ENCODE peak calls at places on chromosomes 1 and 21, in seven cellular contexts. T is NCI-H1105; N is heart right ventricle; E is EH; X is lower lobe of right lung; D is central memory CD4-positive, alpha-beta T cell; H is NCI-H2029. U is an unnamed sample.

GRCh38 chr1:94858276-94858675 is 38.1 kb downstream of the SLC44A3 start:
- DNase-seq in T (no peak), N (no peak), E (peak; percentile 63), X (peak; percentile 50), D (no peak), H (peak; percentile 26), U (no peak)

GRCh38 chr1:58699011-58699762 is 675 bp downstream of the MYSM1 start:
- DNase-seq in T (no peak), N (no peak), E (peak; percentile 37), X (no peak), D (no peak), H (peak; percentile 64), U (no peak)

GRCh38 chr1:182229451-182229850 is 162.1 kb downstream of the GLUL start:
- DNase-seq in T (no peak), N (no peak), E (no peak), X (no peak), D (no peak), H (no peak), U (no peak)

GRCh38 chr1:119964673-119965363 is 68.5 kb upstream of the ADAM30 start:
- DNase-seq in T (no peak), N (no peak), E (peak; percentile 67), X (no peak), D (no peak), H (no peak), U (no peak)

GRCh38 chr1:45458894-45459293 is 32.1 kb downstream of the TESK2 start:
- DNase-seq in T (no peak), N (no peak), E (no peak), X (no peak), D (no peak), H (no peak), U (no peak)

GRCh38 chr21:37207441-37208009 is 59.6 kb downstream of the VPS26C start:
- DNase-seq in T (no peak), N (no peak), E (peak; percentile 22), X (no peak), D (no peak), H (peak; percentile 61), U (no peak)

GRCh38 chr1:88985692-88986091 is 6.7 kb downstream of the KYAT3 start:
- DNase-seq in T (no peak), N (no peak), E (no peak), X (no peak), D (no peak), H (no peak), U (no peak)

GRCh38 chr1:52552236-52552504 is 722 bp downstream of the TUT4 start:
- DNase-seq in T (no peak), N (no peak), E (peak; percentile 55), X (peak; percentile 49), D (peak; percentile 79), H (peak; percentile 63), U (no peak)

GRCh38 chr1:116352349-116352813 is 20.7 kb upstream of the ATP1A1 start:
- DNase-seq in T (no peak), N (no peak), E (no peak), X (no peak), D (no peak), H (no peak), U (no peak)

GRCh38 chr1:26164036-26164927 is 4.5 kb downstream of the C1orf232 start:
- DNase-seq in T (no peak), N (peak; percentile 55), E (peak; percentile 22), X (no peak), D (peak; percentile 40), H (no peak), U (no peak)

GRCh38 chr1:8523641-8524206 is 205.8 kb downstream of the SLC45A1 start:
- DNase-seq in T (no peak), N (no peak), E (no peak), X (no peak), D (no peak), H (no peak), U (no peak)

GRCh38 chr1:145425436-145426029 is at the start of gene NBPF20:
- DNase-seq in T (peak; percentile 86), N (peak; percentile 83), E (peak; percentile 67), X (peak; percentile 86), D (peak; percentile 71), H (peak; percentile 70), U (no peak)

GRCh38 chr1:212062832-212063438 is 27.4 kb downstream of the DTL start:
- DNase-seq in T (peak; percentile 17), N (no peak), E (peak; percentile 62), X (no peak), D (peak; percentile 32), H (peak; percentile 3), U (no peak)

GRCh38 chr21:26070822-26071425 is 99.6 kb downstream of the APP start:
- DNase-seq in T (no peak), N (no peak), E (peak; percentile 79), X (peak; percentile 64), D (peak; percentile 32), H (peak; percentile 21), U (peak; percentile 14)

GRCh38 chr1:234617986-234618725 is 8.2 kb upstream of the IRF2BP2 start:
- DNase-seq in T (no peak), N (no peak), E (peak; percentile 92), X (no peak), D (no peak), H (no peak), U (peak; percentile 96)

GRCh38 chr1:155871390-155871789 is 12.0 kb downstream of the SYT11 start:
- DNase-seq in T (peak; percentile 74), N (peak; percentile 53), E (peak; percentile 21), X (no peak), D (no peak), H (peak; percentile 46), U (no peak)

GRCh38 chr1:185601189-185601588 is 133.0 kb upstream of the HMCN1 start:
- DNase-seq in T (no peak), N (no peak), E (no peak), X (no peak), D (no peak), H (no peak), U (no peak)

GRCh38 chr21:17482928-17483327 is 29.9 kb upstream of the CXADR start:
- DNase-seq in T (no peak), N (no peak), E (no peak), X (no peak), D (no peak), H (no peak), U (no peak)

GRCh38 chr1:52825868-52826267 is 16.7 kb upstream of the ZYG11A start:
- DNase-seq in T (peak; percentile 4), N (no peak), E (peak; percentile 9), X (no peak), D (no peak), H (no peak), U (no peak)

GRCh38 chr1:217747156-217747769 is 116.1 kb downstream of the SPATA17 start:
- DNase-seq in T (peak; percentile 42), N (no peak), E (peak; percentile 35), X (no peak), D (no peak), H (peak; percentile 30), U (peak; percentile 10)

GRCh38 chr1:9542425-9542824 is 3.2 kb downstream of the SLC25A33 start:
- DNase-seq in T (peak; percentile 24), N (no peak), E (peak; percentile 65), X (no peak), D (no peak), H (no peak), U (no peak)

GRCh38 chr1:225811622-225812487 is 1.9 kb downstream of the EPHX1 start:
- DNase-seq in T (no peak), N (no peak), E (peak; percentile 6), X (no peak), D (no peak), H (no peak), U (no peak)

GRCh38 chr1:14945132-14946010 is 208.2 kb upstream of the TMEM51 start:
- DNase-seq in T (no peak), N (peak; percentile 49), E (peak; percentile 97), X (no peak), D (no peak), H (no peak), U (peak; percentile 67)

GRCh38 chr1:174258148-174258550 is 98.8 kb downstream of the RABGAP1L start:
- DNase-seq in T (peak; percentile 28), N (no peak), E (peak; percentile 50), X (no peak), D (peak; percentile 26), H (no peak), U (peak; percentile 24)

GRCh38 chr1:167683641-167684502 is 37.9 kb upstream of the MPZL1 start:
- DNase-seq in T (no peak), N (peak; percentile 60), E (peak; percentile 72), X (peak; percentile 66), D (no peak), H (no peak), U (no peak)

GRCh38 chr1:174769961-174770549 is 229.7 kb upstream of the CACYBP start:
- DNase-seq in T (no peak), N (no peak), E (peak; percentile 69), X (no peak), D (peak; percentile 42), H (no peak), U (peak; percentile 21)

GRCh38 chr1:233975486-233975885 is 71.0 kb downstream of the SLC35F3 start:
- DNase-seq in T (no peak), N (no peak), E (no peak), X (no peak), D (no peak), H (no peak), U (no peak)

GRCh38 chr1:230717251-230717650 is 3.3 kb upstream of the AGT start:
- DNase-seq in T (no peak), N (no peak), E (peak; percentile 25), X (no peak), D (no peak), H (no peak), U (no peak)

GRCh38 chr1:228899421-228899956 is 164.2 kb downstream of the RHOU start:
- DNase-seq in T (no peak), N (no peak), E (no peak), X (no peak), D (no peak), H (no peak), U (no peak)

GRCh38 chr1:115838426-115838804 is 2.5 kb downstream of the NHLH2 start:
- DNase-seq in T (no peak), N (no peak), E (no peak), X (no peak), D (no peak), H (no peak), U (no peak)

GRCh38 chr1:46394872-46395465 is 852 bp downstream of the FAAH start:
- DNase-seq in T (no peak), N (no peak), E (no peak), X (no peak), D (no peak), H (no peak), U (no peak)

GRCh38 chr1:186982116-186982515 is 153.4 kb downstream of the PLA2G4A start:
- DNase-seq in T (no peak), N (no peak), E (no peak), X (no peak), D (no peak), H (no peak), U (no peak)

GRCh38 chr21:46369520-46370235 is 45.7 kb downstream of the PCNT start:
- DNase-seq in T (no peak), N (no peak), E (no peak), X (no peak), D (no peak), H (no peak), U (no peak)

GRCh38 chr1:61142726-61143500 is 60.6 kb downstream of the NFIA start:
- DNase-seq in T (peak; percentile 70), N (no peak), E (peak; percentile 13), X (no peak), D (no peak), H (peak; percentile 97), U (no peak)

GRCh38 chr1:102758418-102758817 is 349.9 kb downstream of the COL11A1 start:
- DNase-seq in T (no peak), N (no peak), E (no peak), X (no peak), D (no peak), H (no peak), U (no peak)

U was measured in HFF-Myc.